ENCODE peak calls at places on chromosomes 2 and 18, in six cellular contexts. A is H9, Q is RWPE1, E is AG04450, K is choroid plexus epithelial cell, L is OCI-LY7. J is an unnamed sample.

GRCh38 chr2:106115250-106115649 is 78.9 kb downstream of the UXS1 start:
- DNase-seq in A (no peak), E (no peak), Q (no peak), K (peak; percentile 63), L (no peak), J (peak; percentile 59)

GRCh38 chr18:35949903-35950627 is 22.4 kb upstream of the RMP24 start:
- DNase-seq in K (peak; percentile 77), L (peak; percentile 30), Q (no peak), E (peak; percentile 33), A (peak; percentile 71), J (peak; percentile 66)

GRCh38 chr2:131475831-131476230 is at the start of gene TUBA3D:
- DNase-seq in K (no peak), L (no peak), A (peak; percentile 41), Q (no peak), E (no peak), J (no peak)

GRCh38 chr2:227326783-227327182 is 1.7 kb downstream of the MFF start:
- DNase-seq in K (no peak), E (no peak), L (no peak), Q (no peak), A (no peak), J (no peak)

GRCh38 chr2:72027426-72028161 is 120.1 kb downstream of the CYP26B1 start:
- DNase-seq in L (no peak), Q (peak; percentile 31), A (peak; percentile 33), E (no peak), K (no peak), J (peak; percentile 79)

GRCh38 chr18:75115514-75115913 is 93.4 kb downstream of the PTGR3 start:
- DNase-seq in A (no peak), L (no peak), Q (no peak), K (no peak), E (no peak), J (no peak)

GRCh38 chr2:48114256-48114655 is 208.0 kb upstream of the FBXO11 start:
- DNase-seq in E (no peak), A (no peak), K (peak; percentile 88), Q (peak; percentile 77), L (no peak), J (peak; percentile 81)

GRCh38 chr2:120423167-120423943 is 77.4 kb downstream of the INHBB start:
- DNase-seq in E (no peak), Q (no peak), L (no peak), K (peak; percentile 15), A (peak; percentile 14), J (peak; percentile 25)

GRCh38 chr2:148006249-148007007 is 14.1 kb downstream of the ORC4 start:
- DNase-seq in Q (no peak), L (no peak), K (no peak), E (no peak), A (peak; percentile 40), J (no peak)

GRCh38 chr2:70496819-70497218 is 56.8 kb downstream of the TGFA start:
- DNase-seq in L (no peak), E (no peak), Q (no peak), K (no peak), A (no peak), J (peak; percentile 17)

GRCh38 chr2:46303822-46304221 is 6.6 kb downstream of the EPAS1 start:
- DNase-seq in Q (no peak), L (no peak), A (no peak), E (no peak), K (no peak), J (no peak)

GRCh38 chr2:240985881-240986786 is 12.3 kb upstream of the SNED1 start:
- DNase-seq in A (no peak), L (no peak), E (no peak), K (no peak), Q (no peak), J (no peak)

GRCh38 chr2:134228493-134228903 is 25.4 kb upstream of the MGAT5 start:
- DNase-seq in L (no peak), E (no peak), K (no peak), A (no peak), Q (no peak), J (no peak)

GRCh38 chr2:239780236-239780997 is 244.7 kb downstream of the NDUFA10 start:
- DNase-seq in Q (no peak), E (no peak), K (no peak), L (no peak), A (no peak), J (no peak)

GRCh38 chr2:10039658-10040410 is 3.5 kb upstream of the KLF11 start:
- DNase-seq in K (no peak), L (no peak), E (no peak), A (no peak), Q (no peak), J (peak; percentile 39)

GRCh38 chr18:23629444-23629946 is 33.2 kb downstream of the ANKRD29 start:
- DNase-seq in Q (no peak), K (no peak), A (no peak), E (no peak), L (no peak), J (no peak)

GRCh38 chr2:98118161-98118560 is 31.2 kb downstream of the VWA3B start:
- DNase-seq in L (no peak), K (peak; percentile 59), Q (no peak), E (no peak), A (no peak), J (peak; percentile 19)

DNA sequence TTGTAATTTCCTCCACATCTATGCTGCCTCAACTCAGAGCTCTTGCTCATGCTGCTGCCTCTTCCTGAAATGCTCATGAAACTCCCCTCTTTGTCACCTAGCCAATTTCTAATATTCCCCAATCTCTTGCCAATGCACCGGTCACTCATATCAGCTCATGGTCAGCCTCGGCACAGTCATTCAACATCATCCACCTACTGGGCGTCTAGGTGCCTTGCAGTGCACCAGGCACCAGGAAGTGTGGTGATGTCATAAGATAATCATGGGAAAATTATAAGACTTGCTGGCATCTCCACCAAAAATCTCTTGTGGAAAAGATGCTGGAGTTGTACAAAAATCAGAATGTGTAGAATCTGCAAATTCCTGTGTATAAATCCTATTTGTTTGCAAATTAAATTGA is 52.6 kb upstream of the RAB27B start:
- DNase-seq in L (no peak), K (peak; percentile 88), E (no peak), Q (peak; percentile 20), A (no peak), J (peak; percentile 78)
- TF ChIP-seq CTCF in L (no peak), K (peak; percentile 71), E (peak; percentile 54), Q (no peak), A (peak; percentile 37), J (peak; percentile 41)

DNA sequence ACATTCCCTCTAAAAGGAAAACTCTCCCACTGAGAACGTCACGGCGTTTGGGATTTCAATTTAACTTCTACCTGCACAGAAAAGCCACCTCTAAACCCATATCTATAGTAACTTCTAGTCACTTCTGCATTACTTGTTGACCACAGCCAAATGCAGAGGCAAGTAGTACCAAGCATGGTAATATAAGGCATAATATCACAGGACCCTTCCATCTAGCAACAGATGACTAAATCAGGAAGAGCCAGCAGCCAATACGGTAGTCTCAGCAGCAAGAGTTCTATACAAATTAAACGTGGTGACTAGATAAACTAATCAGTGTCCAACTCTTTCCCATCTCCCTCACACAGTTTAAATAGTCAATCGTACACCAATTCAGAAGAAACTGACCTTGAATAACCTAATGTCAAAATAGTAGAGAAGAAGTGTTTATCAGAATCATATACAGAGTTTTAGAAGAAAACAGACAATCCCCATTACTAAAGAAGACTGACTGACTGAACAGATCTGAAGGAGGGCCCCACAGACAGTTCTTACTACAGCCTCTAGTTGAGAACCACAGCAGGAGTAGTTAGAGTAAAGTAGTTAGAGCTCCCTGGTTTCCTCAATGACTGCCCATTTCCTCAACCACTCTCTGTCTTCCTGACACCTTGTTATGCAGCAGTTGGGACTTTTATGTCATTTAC is 30.0 kb downstream of the MEMO1 start:
- DNase-seq in K (peak; percentile 76), E (no peak), A (peak; percentile 33), Q (peak; percentile 14), L (peak; percentile 53), J (peak; percentile 52)
- TF ChIP-seq CTCF in K (peak; percentile 11), E (no peak), A (peak; percentile 26), Q (no peak), L (no peak), J (no peak)

GRCh38 chr18:61637319-61637718 is 255.5 kb downstream of the RNF152 start:
- DNase-seq in K (no peak), Q (no peak), L (no peak), A (peak; percentile 81), E (no peak), J (no peak)
- TF ChIP-seq CTCF in K (no peak), Q (no peak), L (no peak), A (peak; percentile 63), E (no peak), J (no peak)

GRCh38 chr2:237745250-237745613 is 53.3 kb upstream of the RBM44 start:
- DNase-seq in K (no peak), E (no peak), Q (no peak), L (no peak), A (no peak), J (no peak)
- TF ChIP-seq CTCF in K (no peak), E (no peak), Q (peak; percentile 71), L (peak; percentile 62), A (no peak), J (no peak)

GRCh38 chr2:217142649-217143266 is 282.9 kb upstream of the TNP1 start:
- DNase-seq in A (peak; percentile 51), L (peak; percentile 34), Q (peak; percentile 22), E (no peak), K (peak; percentile 38), J (peak; percentile 55)
- TF ChIP-seq CTCF in A (peak; percentile 89), L (peak; percentile 95), Q (peak; percentile 65), E (peak; percentile 39), K (peak; percentile 77), J (peak; percentile 70)

DNA sequence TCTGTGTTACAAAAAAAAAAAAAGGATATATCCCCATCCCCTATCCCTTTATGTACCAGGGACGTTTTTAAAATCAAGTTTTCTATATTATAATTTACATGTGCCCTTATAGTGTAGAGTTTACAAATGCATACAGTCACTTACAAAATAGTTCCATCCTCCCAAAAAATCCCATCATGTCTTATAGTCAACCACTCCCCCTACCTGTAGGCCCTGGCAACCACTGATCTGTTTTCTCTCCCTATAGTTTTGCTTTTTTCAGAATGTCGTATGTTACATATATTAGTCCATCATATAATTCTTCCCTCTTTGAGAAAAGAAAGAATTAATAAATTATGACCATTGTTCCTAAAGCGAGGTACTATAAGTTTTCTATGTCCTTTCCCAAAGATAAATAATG is 17.8 kb downstream of the CFAP210 start:
- DNase-seq in A (no peak), K (peak; percentile 18), L (peak; percentile 17), Q (no peak), E (no peak), J (no peak)
- TF ChIP-seq CTCF in A (peak; percentile 68), K (peak; percentile 52), L (peak; percentile 75), Q (peak; percentile 9), E (no peak), J (no peak)

GRCh38 chr18:9804517-9805104 is 81.2 kb upstream of the TXNDC2 start:
- DNase-seq in L (no peak), Q (no peak), K (peak; percentile 72), E (no peak), A (no peak), J (no peak)
- TF ChIP-seq CTCF in L (no peak), Q (no peak), K (no peak), E (no peak), A (no peak), J (no peak)

J was measured in MCF 10A.